ENCODE peak calls at places on chromosomes 2 and 18, in five cellular contexts. One of them, this sample, is unnamed.

GRCh38 chr2:170670651-170671050 is 44.5 kb upstream of the SP5 start:
- DNase-seq in HT1080: no peak
- DNase-seq in pancreas: no peak
- DNase-seq in progenitor cell of endocrine pancreas: no peak
- DNase-seq in putamen: no peak
- DNase-seq in this sample: no peak

GRCh38 chr2:134372611-134373131 is 118.8 kb downstream of the MGAT5 start:
- DNase-seq in putamen: peak
- DNase-seq in pancreas: no peak
- DNase-seq in HT1080: no peak
- DNase-seq in progenitor cell of endocrine pancreas: no peak
- DNase-seq in this sample: no peak

GRCh38 chr2:204718607-204719006 is 173.3 kb downstream of the PARD3B start:
- DNase-seq in HT1080: no peak
- DNase-seq in putamen: no peak
- DNase-seq in progenitor cell of endocrine pancreas: no peak
- DNase-seq in pancreas: no peak
- DNase-seq in this sample: no peak

GRCh38 chr2:240603846-240604245 is 17.3 kb downstream of the CAPN10 start:
- DNase-seq in progenitor cell of endocrine pancreas: no peak
- DNase-seq in pancreas: peak
- DNase-seq in putamen: no peak
- DNase-seq in HT1080: no peak
- DNase-seq in this sample: peak

GRCh38 chr18:76449110-76449453 is 46.0 kb downstream of the ZNF516 start:
- DNase-seq in pancreas: no peak
- DNase-seq in progenitor cell of endocrine pancreas: no peak
- DNase-seq in putamen: no peak
- DNase-seq in HT1080: no peak
- DNase-seq in this sample: no peak

GRCh38 chr18:27860701-27861107 is 316.2 kb downstream of the CDH2 start:
- DNase-seq in progenitor cell of endocrine pancreas: no peak
- DNase-seq in pancreas: no peak
- DNase-seq in putamen: no peak
- DNase-seq in HT1080: peak
- DNase-seq in this sample: no peak

GRCh38 chr18:46686186-46686585 is 29.2 kb upstream of the LOXHD1 start:
- DNase-seq in HT1080: no peak
- DNase-seq in progenitor cell of endocrine pancreas: no peak
- DNase-seq in pancreas: no peak
- DNase-seq in putamen: no peak
- DNase-seq in this sample: no peak

GRCh38 chr2:219104107-219105050 is 43.7 kb upstream of the IHH start:
- DNase-seq in putamen: peak
- DNase-seq in progenitor cell of endocrine pancreas: no peak
- DNase-seq in HT1080: peak
- DNase-seq in pancreas: no peak
- DNase-seq in this sample: no peak

GRCh38 chr18:23234619-23235018 is 99.3 kb downstream of the CABLES1 start:
- DNase-seq in HT1080: no peak
- DNase-seq in progenitor cell of endocrine pancreas: no peak
- DNase-seq in pancreas: no peak
- DNase-seq in putamen: no peak
- DNase-seq in this sample: no peak